ENCODE peak calls at places on chromosomes 11 and 22, in six cellular contexts. S, A, E, B, W and K are unnamed samples.

GRCh38 chr11:128341280-128341679 is 246.1 kb downstream of the ETS1 start:
- DNase-seq in A (no peak), S (no peak), E (no peak), W (no peak), B (no peak), K (no peak)

GRCh38 chr11:79492008-79492407 is 51.2 kb upstream of the TENM4 start:
- DNase-seq in W (no peak), A (no peak), B (no peak), S (no peak), E (no peak), K (no peak)

GRCh38 chr11:117279711-117280376 is 11.3 kb upstream of the BACE1-AS start:
- DNase-seq in E (no peak), S (no peak), A (no peak), B (no peak), W (no peak), K (no peak)

GRCh38 chr11:88709567-88709966 is 356.2 kb downstream of the GRM5 start:
- DNase-seq in W (no peak), E (no peak), A (no peak), S (no peak), B (no peak), K (no peak)

GRCh38 chr11:134658481-134659080 is 246.5 kb upstream of the B3GAT1 start:
- DNase-seq in A (no peak), S (no peak), B (no peak), E (no peak), W (no peak), K (no peak)

GRCh38 chr11:7220636-7221035 is 31.1 kb upstream of the SYT9 start:
- DNase-seq in S (no peak), E (no peak), B (no peak), A (no peak), W (no peak), K (no peak)

GRCh38 chr22:30883586-30884145 is 84.9 kb downstream of the MORC2 start:
- DNase-seq in W (no peak), A (no peak), E (no peak), B (no peak), S (no peak), K (no peak)

GRCh38 chr22:36955691-36956090 is 42.3 kb downstream of the CSF2RB start:
- DNase-seq in A (no peak), B (no peak), S (no peak), E (no peak), W (no peak), K (no peak)

GRCh38 chr11:106925245-106925644 is 93.0 kb downstream of the GUCY1A2 start:
- DNase-seq in W (no peak), E (no peak), A (no peak), B (no peak), S (no peak), K (no peak)

GRCh38 chr11:64710418-64711137 is 12.4 kb downstream of the NRXN2 start:
- DNase-seq in W (no peak), E (no peak), S (no peak), A (no peak), B (no peak), K (no peak)

GRCh38 chr11:132576706-132577105 is 955.6 kb downstream of the OPCML start:
- DNase-seq in A (no peak), B (no peak), W (no peak), E (peak), S (no peak), K (no peak)

GRCh38 chr11:73177380-73178091 is 35.4 kb upstream of the FCHSD2 start:
- DNase-seq in E (no peak), S (no peak), A (peak), B (no peak), W (no peak), K (no peak)

GRCh38 chr22:27224485-27225364 is 567.3 kb downstream of the MIAT start:
- DNase-seq in E (no peak), S (peak), W (no peak), A (no peak), B (no peak), K (no peak)

GRCh38 chr11:44221486-44221885 is 88.5 kb downstream of the ALX4 start:
- DNase-seq in E (no peak), B (no peak), A (no peak), S (no peak), W (no peak), K (no peak)

GRCh38 chr11:73011126-73011817 is 130.8 kb downstream of the FCHSD2 start:
- DNase-seq in A (no peak), E (no peak), B (no peak), W (no peak), S (no peak), K (no peak)

GRCh38 chr11:11691296-11692141 is 69.7 kb upstream of the GALNT18 start:
- DNase-seq in E (peak), B (no peak), W (no peak), S (no peak), A (no peak), K (no peak)

GRCh38 chr22:39367040-39367439 is 17.2 kb downstream of the SYNGR1 start:
- DNase-seq in B (no peak), E (no peak), A (no peak), S (no peak), W (no peak), K (no peak)

GRCh38 chr22:40397436-40397835 is 27.0 kb downstream of the SGSM3 start:
- DNase-seq in W (no peak), B (no peak), S (no peak), A (no peak), E (no peak), K (no peak)

GRCh38 chr11:2921742-2922493 is 7.3 kb downstream of the PHLDA2 start:
- DNase-seq in S (no peak), B (no peak), A (no peak), E (no peak), W (no peak), K (no peak)

GRCh38 chr11:128719556-128719824 is 25.6 kb downstream of the FLI1 start:
- DNase-seq in B (no peak), E (no peak), W (no peak), A (no peak), S (no peak), K (no peak)

GRCh38 chr11:72641900-72642814 is 32.1 kb downstream of the PDE2A start:
- DNase-seq in B (no peak), W (peak), A (no peak), E (no peak), S (peak), K (no peak)

GRCh38 chr22:49577168-49578060 is 250.3 kb downstream of the BRD1 start:
- DNase-seq in S (peak), W (no peak), B (no peak), A (no peak), E (no peak), K (no peak)

GRCh38 chr11:132803436-132803835 is 728.9 kb downstream of the OPCML start:
- DNase-seq in W (no peak), E (no peak), B (no peak), A (no peak), S (no peak), K (no peak)

GRCh38 chr11:45142241-45142885 is 4.1 kb upstream of the PRDM11 start:
- DNase-seq in W (no peak), B (no peak), E (no peak), A (no peak), S (no peak), K (no peak)

GRCh38 chr11:789951-790350 is at the start of gene CEND1:
- DNase-seq in E (no peak), S (peak), B (no peak), A (no peak), W (peak), K (no peak)

GRCh38 chr22:20053407-20054033 is 26.5 kb upstream of the DGCR8 start:
- DNase-seq in S (no peak), A (no peak), W (no peak), B (no peak), E (no peak), K (no peak)

GRCh38 chr11:47345890-47346563 is 6.5 kb downstream of the MYBPC3 start:
- DNase-seq in W (no peak), B (no peak), S (peak), E (no peak), A (no peak), K (no peak)

GRCh38 chr11:66418168-66418985 is 2.5 kb upstream of the NPAS4 start:
- DNase-seq in S (peak), B (peak), A (peak), E (peak), W (peak), K (peak)

GRCh38 chr11:46275964-46276641 is 1.4 kb upstream of the CREB3L1 start:
- DNase-seq in W (no peak), E (no peak), A (peak), B (no peak), S (no peak), K (no peak)

GRCh38 chr11:109808569-109808968 is 284.6 kb upstream of the ZC3H12C start:
- DNase-seq in S (no peak), W (peak), B (no peak), E (no peak), A (no peak), K (no peak)

GRCh38 chr11:58688779-58689503 is 42.8 kb downstream of the GLYAT start:
- DNase-seq in W (no peak), E (no peak), B (no peak), A (no peak), S (no peak), K (no peak)

GRCh38 chr11:113392522-113392921 is 4.9 kb downstream of the ANKK1 start:
- DNase-seq in B (no peak), W (no peak), A (no peak), E (no peak), S (no peak), K (no peak)
- TF ChIP-seq GABPA in B (no peak), W (no peak), A (no peak), E (no peak), S (no peak), K (no peak)

DNA sequence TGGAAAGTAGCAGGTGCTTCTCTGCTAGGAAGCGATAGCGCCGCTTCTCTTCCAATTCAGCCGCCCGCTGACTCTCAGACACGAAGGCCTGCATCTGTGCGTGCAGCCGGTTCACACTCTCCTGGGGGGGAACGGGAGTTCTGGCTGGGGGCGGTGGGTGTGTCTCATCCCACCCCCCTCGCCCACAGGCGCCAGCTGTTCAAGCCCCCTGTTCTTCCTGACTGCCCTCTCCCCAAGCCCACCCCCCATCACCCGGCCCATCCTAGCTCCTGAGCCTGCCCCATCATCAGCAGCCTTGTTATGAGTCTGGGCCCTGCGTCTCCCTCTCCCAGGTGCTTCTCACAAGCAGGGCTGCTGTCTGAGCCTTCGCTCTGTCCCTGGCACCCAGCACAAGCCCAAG is 13.1 kb upstream of the SLC16A8 start:
- DNase-seq in A (no peak), S (no peak), B (no peak), E (no peak), W (no peak), K (no peak)
- TF ChIP-seq GABPA in A (no peak), S (no peak), B (no peak), E (no peak), W (no peak), K (no peak)

GRCh38 chr11:126701555-126701897 is 299.0 kb downstream of the KIRREL3 start:
- DNase-seq in E (no peak), B (no peak), A (no peak), W (no peak), S (no peak), K (no peak)
- TF ChIP-seq GABPA in E (no peak), B (no peak), A (no peak), W (no peak), S (no peak), K (no peak)

DNA sequence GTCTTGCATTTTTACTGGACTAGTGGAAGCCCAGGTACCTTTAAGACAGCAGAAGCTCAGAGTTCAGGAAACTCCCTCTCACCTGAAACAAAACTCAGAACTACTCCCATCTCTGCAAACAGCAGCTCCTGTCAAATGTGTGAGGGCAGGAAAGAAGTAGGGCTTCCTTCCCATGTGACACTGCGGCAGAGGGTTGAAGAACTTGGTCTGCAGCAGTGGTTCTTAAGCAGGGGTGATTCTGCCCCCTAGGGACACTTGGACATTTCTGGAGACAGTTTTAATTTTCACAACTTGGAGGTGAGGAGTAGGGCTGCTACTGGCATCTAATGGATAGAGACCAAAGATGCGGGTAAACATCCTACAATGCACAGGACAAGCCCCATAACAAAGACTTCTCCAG is 63.4 kb downstream of the RCN1 start:
- DNase-seq in E (no peak), B (peak), S (no peak), W (peak), A (no peak), K (no peak)
- TF ChIP-seq GABPA in E (no peak), B (no peak), S (no peak), W (no peak), A (no peak), K (no peak)